ENCODE peak calls at places on chromosomes 7 and 10, in four cellular contexts. C, D, V and T are unnamed samples. For H3K4me1, the result is how much of the 10 kb centered on the place peaks cover.

GRCh38 chr7:77655836-77656455 is 40.3 kb upstream of the RSBN1L start:
- DNase-seq in C (no peak), D (no peak), V (no peak), T (no peak)

GRCh38 chr7:97346349-97346748 is 228.9 kb downstream of the SDHAF3 start:
- DNase-seq in C (no peak), D (no peak), V (no peak), T (no peak)

GRCh38 chr10:73759512-73760115 is 15.4 kb downstream of the SEC24C start:
- DNase-seq in C (peak), D (no peak), V (no peak), T (peak)

GRCh38 chr7:45923290-45923689 is 2.2 kb upstream of the IGFBP3 start:
- DNase-seq in C (peak), D (peak), V (peak), T (peak)

GRCh38 chr10:42304341-42304740 is 334.0 kb downstream of the ZNF33B start:
- DNase-seq in C (no peak), D (no peak), V (no peak), T (no peak)

GRCh38 chr7:27689045-27689877 is 26.6 kb upstream of the HIBADH start:
- DNase-seq in C (no peak), D (no peak), V (no peak), T (no peak)

GRCh38 chr7:845091-845490 is 12.8 kb downstream of the SUN1 start:
- DNase-seq in C (no peak), D (no peak), V (no peak), T (no peak)

GRCh38 chr7:42091461-42092229 is 145.4 kb downstream of the GLI3 start:
- DNase-seq in C (no peak), D (no peak), V (no peak), T (no peak)

GRCh38 chr7:30272126-30272525 is 12.3 kb upstream of the ZNRF2 start:
- DNase-seq in C (no peak), D (no peak), V (no peak), T (no peak)

GRCh38 chr10:43197834-43198681 is 59.8 kb downstream of the CSGALNACT2 start:
- DNase-seq in C (peak), D (no peak), V (peak), T (peak)

GRCh38 chr10:123507298-123507697 is 158.9 kb upstream of the GPR26 start:
- DNase-seq in C (no peak), D (no peak), V (no peak), T (no peak)

GRCh38 chr7:37247881-37248280 is 200.8 kb downstream of the ELMO1 start:
- DNase-seq in C (no peak), D (no peak), V (no peak), T (no peak)

GRCh38 chr10:72389022-72389421 is 34.3 kb upstream of the DNAJB12 start:
- DNase-seq in C (no peak), D (no peak), V (no peak), T (no peak)

GRCh38 chr7:78149787-78150186 is 351.2 kb downstream of the PHTF2 start:
- DNase-seq in C (no peak), D (no peak), V (no peak), T (no peak)

GRCh38 chr7:92848441-92848840 is 12.1 kb upstream of the CDK6 start:
- DNase-seq in C (no peak), D (no peak), V (no peak), T (no peak)

GRCh38 chr7:41955475-41956243 is 252.8 kb upstream of the INHBA start:
- DNase-seq in C (peak), D (peak), V (peak), T (peak)

GRCh38 chr7:7761340-7761973 is 43.0 kb upstream of the RPA3 start:
- DNase-seq in C (no peak), D (no peak), V (no peak), T (no peak)

GRCh38 chr7:130127404-130128395 is 57.4 kb downstream of the KLHDC10 start:
- DNase-seq in C (no peak), D (no peak), V (no peak), T (no peak)

GRCh38 chr10:80461208-80462183 is 7.4 kb downstream of the TSPAN14 start:
- DNase-seq in C (peak), D (no peak), V (no peak), T (no peak)

GRCh38 chr10:124088944-124089343 is 4.5 kb downstream of the CHST15 start:
- DNase-seq in C (no peak), D (no peak), V (no peak), T (no peak)

GRCh38 chr10:621981-622740 is 67.3 kb downstream of the DIP2C start:
- DNase-seq in C (no peak), D (no peak), V (no peak), T (peak)

GRCh38 chr10:43199088-43199683 is 60.9 kb downstream of the CSGALNACT2 start:
- DNase-seq in C (peak), D (no peak), V (peak), T (peak)

GRCh38 chr10:20105931-20106330 is 289.7 kb downstream of the PLXDC2 start:
- DNase-seq in C (no peak), D (no peak), V (no peak), T (no peak)

GRCh38 chr7:41148521-41148951 is 554.4 kb downstream of the INHBA start:
- DNase-seq in C (no peak), D (no peak), V (no peak), T (no peak)

GRCh38 chr7:133491319-133491718 is 238.4 kb downstream of the EXOC4 start:
- DNase-seq in C (no peak), D (no peak), V (no peak), T (no peak)

GRCh38 chr10:37872955-37873354 is 15.5 kb upstream of the ZNF248 start:
- DNase-seq in C (no peak), D (no peak), V (no peak), T (no peak)

GRCh38 chr7:123208793-123209192 is 9.0 kb upstream of the SLC13A1 start:
- DNase-seq in C (no peak), D (no peak), V (no peak), T (no peak)

GRCh38 chr10:95332666-95333249 is 42.0 kb upstream of the PDLIM1 start:
- DNase-seq in C (no peak), D (no peak), V (no peak), T (no peak)

GRCh38 chr10:847868-848267 is 83.6 kb downstream of the LARP4B start:
- DNase-seq in C (no peak), D (no peak), V (no peak), T (no peak)

GRCh38 chr7:155939350-155939749 is 127.1 kb upstream of the SHH start:
- DNase-seq in C (no peak), D (no peak), V (no peak), T (no peak)

GRCh38 chr7:143223784-143224183 is 1.9 kb downstream of the TAS2R40 start:
- DNase-seq in C (no peak), D (no peak), V (no peak), T (no peak)

GRCh38 chr7:155665079-155665956 is 20.9 kb downstream of the RBM33 start:
- DNase-seq in C (no peak), D (no peak), V (no peak), T (no peak)

GRCh38 chr7:34158754-34159153 is 253.4 kb downstream of the BMPER start:
- DNase-seq in C (no peak), D (no peak), V (peak), T (no peak)

GRCh38 chr10:29804025-29804852 is 169.5 kb upstream of the SVIL start:
- DNase-seq in C (peak), D (no peak), V (peak), T (no peak)

GRCh38 chr7:5692845-5693278 is 88.6 kb downstream of the RNF216 start:
- DNase-seq in C (no peak), D (no peak), V (no peak), T (no peak)

GRCh38 chr7:5692112-5692844 is 89.2 kb downstream of the RNF216 start:
- DNase-seq in C (peak), D (peak), V (peak), T (peak)

GRCh38 chr7:5694221-5694754 is 87.2 kb downstream of the RNF216 start:
- DNase-seq in C (peak), D (no peak), V (no peak), T (no peak)

GRCh38 chr7:5695037-5695708 is 86.3 kb downstream of the RNF216 start:
- DNase-seq in C (peak), D (no peak), V (peak), T (peak)

DNA sequence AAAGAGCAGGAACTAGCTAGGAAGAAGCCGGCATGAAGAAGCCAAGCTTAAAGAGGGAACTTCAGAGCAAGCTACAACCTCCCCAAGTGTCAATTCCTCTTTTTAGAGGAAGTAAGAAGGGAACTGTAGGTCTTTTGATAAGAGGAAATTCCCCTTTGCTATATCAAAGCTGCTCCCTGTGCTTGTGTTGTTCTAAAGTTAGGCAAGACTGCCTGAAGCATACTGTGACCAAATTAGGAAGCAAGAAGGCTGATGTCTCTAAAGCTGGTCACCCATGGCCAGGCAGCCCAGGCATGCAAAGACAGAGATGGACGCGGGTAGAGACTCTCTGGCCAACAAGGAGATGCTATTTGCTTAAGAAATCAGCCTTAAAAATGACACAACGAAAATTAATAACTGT is 87.9 kb downstream of the RNF216 start:
- DNase-seq in C (peak), D (no peak), V (no peak), T (peak)
- H3K4me1 ChIP-seq in C (half or more), D (half or more), V (half or more), T (half or more)

GRCh38 chr10:111281516-111281915 is 204.7 kb downstream of the ADRA2A start:
- DNase-seq in C (no peak), D (no peak), V (no peak), T (no peak)
- TF ChIP-seq CTCF in C (peak), D (peak), V (no peak), T (no peak)

GRCh38 chr7:131547589-131547988 is 8.8 kb downstream of the PODXL start:
- DNase-seq in C (peak), D (no peak), V (no peak), T (peak)
- H3K4me1 ChIP-seq in C (half or more), D (under half), V (under half), T (under half)

GRCh38 chr7:91596287-91596686 is 284.2 kb downstream of the MTERF1 start:
- DNase-seq in C (no peak), D (no peak), V (no peak), T (no peak)
- TF ChIP-seq CTCF in C (no peak), D (no peak), V (no peak), T (no peak)

GRCh38 chr7:157825325-157825724 is 488.5 kb downstream of the DNAJB6 start:
- DNase-seq in C (no peak), D (no peak), V (no peak), T (peak)
- H3K4me1 ChIP-seq in C (under half), D (under half), V (under half), T (under half)

GRCh38 chr10:31055573-31056251 is 24.0 kb upstream of the ZNF438 start:
- DNase-seq in C (no peak), D (no peak), V (no peak), T (no peak)
- TF ChIP-seq CTCF in C (no peak), D (no peak), V (no peak), T (no peak)

GRCh38 chr10:77290528-77291155 is 347.0 kb downstream of the KCNMA1 start:
- DNase-seq in C (peak), D (no peak), V (no peak), T (no peak)
- H3K4me1 ChIP-seq in C (half or more), D (under half), V (under half), T (under half)